ENCODE peak calls at places on chromosomes 11 and 22, in seven cellular contexts. B, M, G, S, K, H and N are unnamed samples.

GRCh38 chr11:112241486-112241885 is 15.3 kb downstream of the PTS start:
- DNase-seq in K (no peak), S (peak; percentile 58), M (peak; percentile 81), H (no peak), B (no peak), G (no peak), N (peak; percentile 81)

GRCh38 chr11:102260241-102260640 is 57.0 kb upstream of the BIRC3 start:
- DNase-seq in K (peak; percentile 47), H (no peak), G (no peak), B (no peak), M (no peak), S (no peak), N (no peak)

GRCh38 chr11:8098879-8099278 is 17.9 kb downstream of the TUB start:
- DNase-seq in H (no peak), K (no peak), B (peak; percentile 10), S (no peak), M (peak; percentile 71), G (no peak), N (no peak)

GRCh38 chr22:20032407-20032991 is 11.6 kb downstream of the TANGO2 start:
- DNase-seq in B (no peak), M (no peak), S (no peak), K (no peak), G (no peak), H (no peak), N (no peak)

GRCh38 chr11:86990520-86990919 is 35.3 kb upstream of the FZD4 start:
- DNase-seq in G (no peak), B (no peak), S (peak; percentile 82), H (no peak), M (peak; percentile 63), K (peak; percentile 25), N (peak; percentile 34)

GRCh38 chr11:44944181-44944852 is 6.4 kb downstream of the TP53I11 start:
- DNase-seq in B (no peak), H (no peak), S (no peak), G (no peak), K (peak; percentile 52), M (no peak), N (no peak)

GRCh38 chr22:37741312-37741795 is 44.5 kb downstream of the TRIOBP start:
- DNase-seq in B (peak; percentile 72), H (no peak), M (peak; percentile 96), S (peak; percentile 39), K (peak; percentile 27), G (peak; percentile 86), N (peak; percentile 97)

GRCh38 chr11:114774599-114775365 is 96.5 kb downstream of the NXPE2 start:
- DNase-seq in K (peak; percentile 88), H (peak; percentile 59), G (no peak), B (peak; percentile 56), M (peak; percentile 52), S (peak; percentile 67), N (peak; percentile 0)

GRCh38 chr11:13110145-13110544 is 101.0 kb downstream of the RASSF10 start:
- DNase-seq in B (no peak), M (no peak), K (no peak), G (no peak), H (no peak), S (peak; percentile 1), N (no peak)

GRCh38 chr11:133966147-133966546 is 9.4 kb upstream of the IGSF9B start:
- DNase-seq in B (no peak), K (peak; percentile 37), S (no peak), M (no peak), G (no peak), H (no peak), N (no peak)

GRCh38 chr11:129324533-129325175 is 51.0 kb upstream of the BARX2 start:
- DNase-seq in S (peak; percentile 88), H (no peak), G (no peak), K (no peak), B (peak; percentile 75), M (peak; percentile 63), N (no peak)

GRCh38 chr11:37411289-37411688 is 813.3 kb upstream of the RAG2 start:
- DNase-seq in H (no peak), S (no peak), M (no peak), K (no peak), B (no peak), G (no peak), N (no peak)

GRCh38 chr11:69930081-69931059 is 111.2 kb upstream of the FGF3 start:
- DNase-seq in G (peak; percentile 44), B (no peak), K (no peak), M (no peak), H (no peak), S (no peak), N (no peak)

GRCh38 chr11:75099635-75100034 is 3.0 kb upstream of the OR2AT4 start:
- DNase-seq in B (no peak), M (no peak), G (no peak), S (no peak), H (no peak), K (no peak), N (no peak)

GRCh38 chr11:15145151-15145550 is 30.4 kb downstream of the INSC start:
- DNase-seq in G (no peak), S (no peak), M (no peak), H (no peak), B (peak; percentile 29), K (no peak), N (no peak)

GRCh38 chr11:86228269-86228966 is 16.1 kb upstream of the EED start:
- DNase-seq in B (no peak), M (no peak), S (no peak), H (no peak), G (no peak), K (no peak), N (no peak)

GRCh38 chr11:118291453-118291852 is 13.1 kb upstream of the CD3E start:
- DNase-seq in G (no peak), M (peak; percentile 16), K (no peak), B (no peak), S (peak; percentile 50), H (no peak), N (peak; percentile 27)

GRCh38 chr11:10314199-10315072 is 9.6 kb downstream of the ADM start:
- DNase-seq in B (no peak), K (peak; percentile 35), M (peak; percentile 53), S (peak; percentile 66), G (no peak), H (peak; percentile 10), N (peak; percentile 68)

GRCh38 chr22:43891360-43892182 is at the start of gene PNPLA5:
- DNase-seq in B (no peak), H (no peak), S (no peak), G (peak; percentile 65), M (peak; percentile 63), K (peak; percentile 66), N (peak; percentile 36)

GRCh38 chr11:68704887-68705286 is 20.5 kb downstream of the GAL start:
- DNase-seq in M (no peak), G (no peak), H (no peak), B (no peak), S (no peak), K (peak; percentile 51), N (no peak)

GRCh38 chr11:134036484-134037092 is 32.3 kb upstream of the JAM3 start:
- DNase-seq in K (peak; percentile 47), S (no peak), H (no peak), B (no peak), M (peak; percentile 55), G (no peak), N (peak; percentile 42)

GRCh38 chr11:14977481-14977880 is 5.3 kb upstream of the CALCA start:
- DNase-seq in H (no peak), G (no peak), K (no peak), B (no peak), S (no peak), M (no peak), N (no peak)

GRCh38 chr11:27646051-27646818 is 54.0 kb downstream of the BDNF start:
- DNase-seq in G (no peak), K (no peak), B (no peak), M (peak; percentile 33), S (no peak), H (no peak), N (no peak)

GRCh38 chr22:45684169-45684568 is 12.5 kb downstream of the ATXN10 start:
- DNase-seq in G (no peak), S (peak; percentile 10), H (no peak), B (no peak), K (no peak), M (no peak), N (no peak)

GRCh38 chr11:77001524-77001923 is 32.7 kb upstream of the B3GNT6 start:
- DNase-seq in G (no peak), B (no peak), S (no peak), H (no peak), K (no peak), M (no peak), N (no peak)

GRCh38 chr11:127628463-127628785 is 627.9 kb upstream of the KIRREL3 start:
- DNase-seq in S (no peak), K (no peak), H (no peak), M (no peak), B (no peak), G (no peak), N (no peak)

GRCh38 chr11:127632971-127633680 is 632.6 kb upstream of the KIRREL3 start:
- DNase-seq in S (no peak), K (no peak), M (peak; percentile 40), B (no peak), G (no peak), H (no peak), N (no peak)

GRCh38 chr11:127629200-127629599 is 628.6 kb upstream of the KIRREL3 start:
- DNase-seq in M (no peak), K (no peak), H (no peak), S (no peak), G (no peak), B (no peak), N (no peak)

GRCh38 chr11:127627629-127628462 is 627.3 kb upstream of the KIRREL3 start:
- DNase-seq in K (no peak), S (no peak), M (peak; percentile 6), G (peak; percentile 74), H (no peak), B (peak; percentile 72), N (no peak)

DNA sequence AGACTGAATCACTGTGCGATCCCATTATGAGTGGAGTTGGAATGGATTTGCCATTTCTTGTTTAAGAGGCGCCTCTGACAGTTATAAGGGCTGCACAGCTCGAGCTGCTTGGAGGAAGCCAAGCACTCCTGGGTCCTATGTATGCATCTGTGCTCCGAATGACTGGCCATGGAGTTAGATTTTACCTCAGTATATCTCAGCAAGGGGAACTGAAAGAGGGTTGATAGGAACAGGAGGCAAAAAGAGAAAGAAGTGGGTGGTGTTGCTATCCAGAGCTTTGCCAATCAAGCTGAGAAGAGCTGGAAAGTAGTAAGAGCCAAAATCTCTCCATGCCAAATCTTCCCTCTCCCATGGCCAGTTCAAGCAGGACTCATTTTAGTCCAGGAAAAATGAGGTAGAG is 632.0 kb upstream of the KIRREL3 start:
- DNase-seq in B (no peak), S (no peak), H (no peak), K (no peak), G (no peak), M (no peak), N (no peak)
- H3K9ac ChIP-seq in B (no peak overlapping the region), S (no peak overlapping the region), H (no peak overlapping the region), K (no peak overlapping the region), G (no peak overlapping the region), M (no peak overlapping the region), N (no peak overlapping the region)

GRCh38 chr22:27810566-27810965 is 9.0 kb upstream of the MN1 start:
- DNase-seq in H (no peak), G (peak; percentile 76), B (peak; percentile 38), S (peak; percentile 7), K (peak; percentile 42), M (peak; percentile 89), N (peak; percentile 89)
- H3K4me3 ChIP-seq in H (no peak overlapping the region), G (no peak overlapping the region), B (no peak overlapping the region), S (no peak overlapping the region), K (no peak overlapping the region), M (no peak overlapping the region), N (peak overlapping the region; percentile 14)

GRCh38 chr22:30667092-30667485 is 586 bp downstream of the DUSP18 start:
- DNase-seq in G (no peak), M (peak; percentile 51), K (no peak), B (peak; percentile 80), H (no peak), S (no peak), N (peak; percentile 43)
- H3K9ac ChIP-seq in G (peak overlapping the region; percentile 80), M (peak overlapping the region; percentile 83), K (no peak overlapping the region), B (peak overlapping the region; percentile 83), H (peak overlapping the region; percentile 56), S (peak overlapping the region; percentile 76), N (peak overlapping the region; percentile 81)

GRCh38 chr11:36360318-36360717 is 64.2 kb downstream of the PRR5L start:
- DNase-seq in S (no peak), K (no peak), G (no peak), H (no peak), B (no peak), M (no peak), N (no peak)
- H3K4me3 ChIP-seq in S (no peak overlapping the region), K (no peak overlapping the region), G (no peak overlapping the region), H (no peak overlapping the region), B (no peak overlapping the region), M (no peak overlapping the region), N (no peak overlapping the region)